ENCODE peak calls at places on chromosomes 2 and 18, in ten cellular contexts. P is WERI-Rb-1, V is upper lobe of right lung, O is ovary, X is DND-41, G is neural progenitor cell, L is GM23338, U is astrocyte, C is hepatocyte, B is keratinocyte. A is an unnamed sample.
A peak's percentile ranks its signal among the peaks of the same experiment; 100 is the strongest.

GRCh38 chr2:177077778-177078177 is 134.8 kb upstream of the HNRNPA3 start:
- DNase-seq in P (no peak), V (no peak), O (no peak), X (no peak), G (no peak), L (no peak), U (no peak), C (no peak), B (no peak), A (no peak)

GRCh38 chr2:189751080-189751658 is 11.4 kb downstream of the OSGEPL1 start:
- DNase-seq in P (peak; percentile 59), V (no peak), O (no peak), X (peak; percentile 33), G (peak; percentile 56), L (peak; percentile 77), U (no peak), C (peak; percentile 47), B (no peak), A (no peak)

GRCh38 chr2:191581003-191581402 is 96.9 kb upstream of the NABP1 start:
- DNase-seq in P (no peak), V (no peak), O (no peak), X (no peak), G (no peak), L (no peak), U (no peak), C (no peak), B (no peak), A (no peak)

GRCh38 chr2:47404356-47404755 is 1.4 kb downstream of the MSH2 start:
- DNase-seq in P (no peak), V (no peak), O (no peak), X (peak; percentile 21), G (no peak), L (no peak), U (no peak), C (no peak), B (no peak), A (no peak)

GRCh38 chr2:216055661-216056060 is 25.9 kb downstream of the PECR start:
- DNase-seq in P (no peak), V (no peak), O (no peak), X (no peak), G (no peak), L (no peak), U (no peak), C (no peak), B (no peak), A (no peak)

GRCh38 chr18:8962906-8963635 is 139.4 kb upstream of the NDUFV2 start:
- DNase-seq in P (no peak), V (no peak), O (no peak), X (no peak), G (no peak), L (no peak), U (no peak), C (no peak), B (no peak), A (no peak)

GRCh38 chr2:235779444-235779896 is 285.6 kb downstream of the AGAP1 start:
- DNase-seq in P (peak; percentile 62), V (peak; percentile 79), O (peak; percentile 76), X (peak; percentile 71), G (peak; percentile 86), L (peak; percentile 94), U (peak; percentile 29), C (peak; percentile 91), B (peak; percentile 45), A (peak; percentile 41)

GRCh38 chr2:222310747-222311320 is 12.0 kb upstream of the PAX3 start:
- DNase-seq in P (no peak), V (no peak), O (no peak), X (no peak), G (no peak), L (no peak), U (no peak), C (no peak), B (no peak), A (no peak)

GRCh38 chr2:236394571-236394970 is 130.4 kb upstream of the ASB18 start:
- DNase-seq in P (no peak), V (no peak), O (no peak), X (no peak), G (no peak), L (no peak), U (no peak), C (no peak), B (no peak), A (no peak)

GRCh38 chr2:132651115-132652099 is 18.6 kb downstream of the LYPD1 start:
- DNase-seq in P (peak; percentile 33), V (no peak), O (no peak), X (no peak), G (peak; percentile 77), L (peak; percentile 64), U (peak; percentile 36), C (peak; percentile 70), B (no peak), A (no peak)

GRCh38 chr2:27581417-27582128 is 1.3 kb upstream of the ZNF512 start:
- DNase-seq in P (no peak), V (no peak), O (no peak), X (no peak), G (no peak), L (no peak), U (no peak), C (no peak), B (no peak), A (no peak)

GRCh38 chr2:85410584-85411404 is 628 bp upstream of the CAPG start:
- DNase-seq in P (no peak), V (no peak), O (no peak), X (peak; percentile 64), G (no peak), L (no peak), U (no peak), C (no peak), B (no peak), A (no peak)

GRCh38 chr2:85411405-85411748 is 1.2 kb upstream of the CAPG start:
- DNase-seq in P (no peak), V (no peak), O (no peak), X (no peak), G (no peak), L (no peak), U (no peak), C (no peak), B (no peak), A (no peak)

GRCh38 chr2:85413592-85414421 is 3.6 kb upstream of the CAPG start:
- DNase-seq in P (no peak), V (peak; percentile 84), O (peak; percentile 74), X (peak; percentile 63), G (peak; percentile 69), L (peak; percentile 83), U (peak; percentile 41), C (peak; percentile 90), B (peak; percentile 41), A (no peak)

GRCh38 chr2:85405076-85405402 is 5.1 kb downstream of the CAPG start:
- DNase-seq in P (no peak), V (no peak), O (no peak), X (no peak), G (no peak), L (no peak), U (no peak), C (no peak), B (no peak), A (no peak)

GRCh38 chr2:85409719-85410583 is at the start of gene CAPG:
- DNase-seq in P (no peak), V (peak; percentile 91), O (no peak), X (peak; percentile 72), G (no peak), L (no peak), U (no peak), C (peak; percentile 50), B (no peak), A (no peak)
- H3K4me3 ChIP-seq in P (no peak within 1 kb of the TSS), V (peak within 1 kb of the TSS; percentile 37), O (no peak within 1 kb of the TSS), X (no peak within 1 kb of the TSS), G (no peak within 1 kb of the TSS), L (peak within 1 kb of the TSS; percentile 40), U (no peak within 1 kb of the TSS), C (no peak within 1 kb of the TSS), B (peak within 1 kb of the TSS; percentile 49), A (no peak within 1 kb of the TSS)

GRCh38 chr2:199744260-199744659 is 106.7 kb downstream of the FTCDNL1 start:
- DNase-seq in P (no peak), V (no peak), O (no peak), X (no peak), G (no peak), L (no peak), U (no peak), C (no peak), B (no peak), A (no peak)

GRCh38 chr2:199747427-199747826 is 103.6 kb downstream of the FTCDNL1 start:
- DNase-seq in P (no peak), V (no peak), O (no peak), X (no peak), G (no peak), L (no peak), U (no peak), C (no peak), B (no peak), A (no peak)

GRCh38 chr2:199742884-199743283 is 108.1 kb downstream of the FTCDNL1 start:
- DNase-seq in P (peak; percentile 30), V (no peak), O (no peak), X (no peak), G (no peak), L (no peak), U (no peak), C (no peak), B (no peak), A (no peak)

GRCh38 chr2:199740111-199740428 is 110.9 kb downstream of the FTCDNL1 start:
- DNase-seq in P (no peak), V (no peak), O (no peak), X (no peak), G (no peak), L (peak; percentile 28), U (no peak), C (no peak), B (no peak), A (no peak)

DNA sequence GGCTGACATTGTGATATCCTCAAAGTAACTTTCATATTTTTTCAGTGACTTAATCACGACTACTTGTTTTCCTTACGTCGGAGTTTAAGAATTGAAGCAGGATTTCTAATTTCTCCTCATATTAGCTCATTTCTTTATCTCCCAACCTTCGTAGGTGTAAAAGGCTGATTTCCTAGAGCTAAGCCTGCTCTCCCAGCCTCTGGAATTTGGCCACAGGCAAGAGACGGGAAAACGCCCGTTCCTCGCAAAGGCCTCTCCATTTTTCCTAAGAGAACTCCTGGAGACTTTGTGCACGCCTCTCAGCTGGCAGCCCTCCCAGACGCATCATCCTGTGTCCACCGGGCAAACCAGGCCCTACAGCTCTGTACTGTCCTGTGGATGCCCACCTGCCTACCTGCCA is 106.3 kb downstream of the FTCDNL1 start:
- DNase-seq in P (no peak), V (no peak), O (no peak), X (no peak), G (no peak), L (no peak), U (no peak), C (peak; percentile 12), B (no peak), A (no peak)
- H3K27me3 ChIP-seq in P (no peaks in the 10 kb centered on the region), V (no peaks in the 10 kb centered on the region), O (no peaks in the 10 kb centered on the region), X (peaks cover 15% of the 10 kb centered on the region), G (no peaks in the 10 kb centered on the region), L (no peaks in the 10 kb centered on the region), U (no peaks in the 10 kb centered on the region), C (no peaks in the 10 kb centered on the region), B (no peaks in the 10 kb centered on the region), A (no peaks in the 10 kb centered on the region)

GRCh38 chr18:711693-712400 is 583 bp downstream of the ENOSF1 start:
- DNase-seq in P (peak; percentile 64), V (peak; percentile 86), O (peak; percentile 67), X (peak; percentile 62), G (peak; percentile 56), L (peak; percentile 41), U (peak; percentile 78), C (peak; percentile 87), B (no peak), A (no peak)
- TF ChIP-seq CTCF in P (peak; percentile 39), V (no peak), O (no peak), X (peak; percentile 29), G (no peak), L (peak; percentile 38), U (no peak), C (peak; percentile 6), B (no peak), A (no peak)

GRCh38 chr2:134351899-134352298 is 98.0 kb downstream of the MGAT5 start:
- DNase-seq in P (no peak), V (no peak), O (no peak), X (no peak), G (no peak), L (peak; percentile 31), U (no peak), C (no peak), B (no peak), A (no peak)
- H3K4me3 ChIP-seq in P (no peak overlapping the region), V (no peak overlapping the region), O (no peak overlapping the region), X (no peak overlapping the region), G (no peak overlapping the region), L (no peak overlapping the region), U (no peak overlapping the region), C (no peak overlapping the region), B (no peak overlapping the region), A (no peak overlapping the region)